ENCODE peak calls at places on chromosome 20, in ten cellular contexts. S is tibial artery; C is stimulated activated CD8-positive, alpha-beta memory T cell treated with anti-CD3 and anti-CD28 coated beads, Interleukin-12 subunit alpha, Interleukin-12 subunit beta, amount 100 ng/mL, for 4 hours; U is MG63; A is ACHN; N is heart right ventricle; D is M059J; M is nephron progenitor cell; E is KBM-7; I is epithelial cell of esophagus. R is an unnamed sample.

GRCh38 chr20:63884506-63885263 is 10.2 kb upstream of the DNAJC5 start:
- DNase-seq in S (no peak), C (no peak), U (no peak), A (no peak), N (peak; percentile 53), D (peak; percentile 27), M (no peak), E (no peak), I (no peak), R (no peak)

GRCh38 chr20:35146299-35146921 is 726 bp downstream of the EDEM2 start:
- DNase-seq in S (no peak), C (no peak), U (peak; percentile 34), A (peak; percentile 42), N (no peak), D (peak; percentile 46), M (peak; percentile 36), E (peak; percentile 37), I (peak; percentile 22), R (no peak)

GRCh38 chr20:58153121-58153520 is 75.3 kb downstream of the ANKRD60 start:
- DNase-seq in S (no peak), C (no peak), U (no peak), A (no peak), N (no peak), D (no peak), M (no peak), E (no peak), I (no peak), R (no peak)

GRCh38 chr20:35453647-35454046 is 1.8 kb upstream of the CEP250 start:
- DNase-seq in S (no peak), C (no peak), U (no peak), A (no peak), N (no peak), D (no peak), M (no peak), E (no peak), I (no peak), R (no peak)

GRCh38 chr20:36312724-36313441 is 6.7 kb downstream of the DLGAP4 start:
- DNase-seq in S (no peak), C (no peak), U (no peak), A (no peak), N (no peak), D (no peak), M (no peak), E (no peak), I (no peak), R (no peak)

GRCh38 chr20:58818585-58819285 is 32.0 kb downstream of the GNAS-AS1 start:
- DNase-seq in S (no peak), C (peak; percentile 17), U (peak; percentile 47), A (no peak), N (no peak), D (peak; percentile 97), M (no peak), E (no peak), I (peak; percentile 62), R (no peak)

GRCh38 chr20:38201356-38201755 is 36.3 kb upstream of the TGM2 start:
- DNase-seq in S (peak; percentile 50), C (no peak), U (peak; percentile 85), A (peak; percentile 19), N (no peak), D (peak; percentile 97), M (no peak), E (no peak), I (peak; percentile 91), R (no peak)

GRCh38 chr20:37911838-37912273 is 8.9 kb downstream of the VSTM2L start:
- DNase-seq in S (no peak), C (no peak), U (peak; percentile 32), A (no peak), N (peak; percentile 41), D (peak; percentile 38), M (no peak), E (peak; percentile 53), I (peak; percentile 45), R (no peak)

GRCh38 chr20:49237531-49237930 is 18.3 kb downstream of the DDX27 start:
- DNase-seq in S (no peak), C (no peak), U (no peak), A (no peak), N (no peak), D (no peak), M (no peak), E (no peak), I (no peak), R (no peak)

GRCh38 chr20:36624068-36624813 is 18.7 kb downstream of the RAB5IF start:
- DNase-seq in S (no peak), C (no peak), U (no peak), A (no peak), N (no peak), D (no peak), M (no peak), E (no peak), I (no peak), R (no peak)

GRCh38 chr20:62860924-62861691 is 514 bp downstream of the TCFL5 start:
- DNase-seq in S (no peak), C (peak; percentile 12), U (peak; percentile 46), A (peak; percentile 8), N (no peak), D (peak; percentile 33), M (no peak), E (no peak), I (peak; percentile 38), R (peak; percentile 48)

GRCh38 chr20:19129976-19130612 is 82.3 kb upstream of the SLC24A3 start:
- DNase-seq in S (no peak), C (no peak), U (no peak), A (no peak), N (no peak), D (no peak), M (no peak), E (no peak), I (no peak), R (no peak)

GRCh38 chr20:1761116-1761515 is 103.5 kb upstream of the SIRPG start:
- DNase-seq in S (no peak), C (no peak), U (peak; percentile 55), A (peak; percentile 78), N (no peak), D (peak; percentile 91), M (no peak), E (no peak), I (peak; percentile 89), R (no peak)

GRCh38 chr20:50585678-50586077 is 75.5 kb downstream of the PTPN1 start:
- DNase-seq in S (no peak), C (no peak), U (no peak), A (no peak), N (no peak), D (no peak), M (no peak), E (no peak), I (no peak), R (no peak)

GRCh38 chr20:35306931-35307517 is 14.8 kb upstream of the FAM83C start:
- DNase-seq in S (no peak), C (no peak), U (peak; percentile 86), A (peak; percentile 88), N (peak; percentile 37), D (peak; percentile 90), M (peak; percentile 62), E (peak; percentile 56), I (peak; percentile 76), R (no peak)

GRCh38 chr20:49471397-49471796 is 11.1 kb downstream of the KCNB1 start:
- DNase-seq in S (no peak), C (no peak), U (no peak), A (no peak), N (no peak), D (no peak), M (no peak), E (no peak), I (no peak), R (no peak)

GRCh38 chr20:57514273-57514751 is 10.6 kb downstream of the CTCFL start:
- DNase-seq in S (peak; percentile 81), C (no peak), U (peak; percentile 46), A (peak; percentile 50), N (peak; percentile 72), D (peak; percentile 65), M (peak; percentile 68), E (peak; percentile 60), I (peak; percentile 70), R (no peak)

GRCh38 chr20:43247361-43247760 is 57.7 kb upstream of the PTPRT start:
- DNase-seq in S (no peak), C (no peak), U (no peak), A (no peak), N (no peak), D (no peak), M (no peak), E (no peak), I (no peak), R (no peak)

GRCh38 chr20:50837532-50838321 is 42.9 kb downstream of the BCAS4 start:
- DNase-seq in S (peak; percentile 36), C (no peak), U (peak; percentile 96), A (no peak), N (no peak), D (peak; percentile 85), M (no peak), E (no peak), I (peak; percentile 63), R (no peak)

GRCh38 chr20:60528141-60528540 is 569.9 kb downstream of the CDH26 start:
- DNase-seq in S (no peak), C (no peak), U (peak; percentile 17), A (no peak), N (no peak), D (no peak), M (no peak), E (no peak), I (no peak), R (no peak)

GRCh38 chr20:63590218-63591146 is 16.4 kb upstream of the HELZ2 start:
- DNase-seq in S (no peak), C (no peak), U (no peak), A (no peak), N (no peak), D (no peak), M (no peak), E (no peak), I (no peak), R (no peak)

GRCh38 chr20:53660947-53661381 is 67.3 kb upstream of the ZNF217 start:
- DNase-seq in S (no peak), C (no peak), U (no peak), A (no peak), N (no peak), D (no peak), M (no peak), E (no peak), I (no peak), R (no peak)

GRCh38 chr20:43514062-43514971 is 6.8 kb downstream of the L3MBTL1 start:
- DNase-seq in S (peak; percentile 98), C (peak; percentile 72), U (peak; percentile 92), A (no peak), N (peak; percentile 97), D (peak; percentile 100), M (peak; percentile 97), E (no peak), I (peak; percentile 97), R (peak; percentile 71)

GRCh38 chr20:63129376-63129965 is 86.5 kb downstream of the YTHDF1 start:
- DNase-seq in S (peak; percentile 5), C (no peak), U (no peak), A (no peak), N (no peak), D (no peak), M (no peak), E (no peak), I (no peak), R (no peak)

GRCh38 chr20:21048841-21049273 is 57.3 kb downstream of the LINC00237 start:
- DNase-seq in S (no peak), C (no peak), U (peak; percentile 16), A (peak; percentile 48), N (no peak), D (peak; percentile 38), M (peak; percentile 44), E (peak; percentile 57), I (peak; percentile 5), R (no peak)

GRCh38 chr20:35615667-35616464 is at the start of gene SPAG4:
- DNase-seq in S (peak; percentile 99), C (peak; percentile 100), U (peak; percentile 99), A (peak; percentile 98), N (peak; percentile 99), D (no peak), M (peak; percentile 100), E (no peak), I (peak; percentile 100), R (peak; percentile 100)